ENCODE peak calls at places on chromosomes 4 and X, in four cellular contexts. H, U, V and K are unnamed samples.

GRCh38 chrX:69027181-69028005 is 137.9 kb downstream of the PJA1 start:
- DNase-seq in H (no peak), V (peak), U (no peak), K (peak)

GRCh38 chr4:108181704-108182103 is 13.0 kb upstream of the LEF1 start:
- DNase-seq in H (no peak), V (no peak), U (peak), K (peak)

GRCh38 chr4:6695660-6696581 is 2.2 kb downstream of the S100P start:
- DNase-seq in U (peak), V (no peak), H (no peak), K (no peak)

GRCh38 chr4:168794092-168794707 is 215.9 kb downstream of the CBR4 start:
- DNase-seq in U (no peak), V (no peak), H (no peak), K (no peak)

GRCh38 chrX:65407157-65407626 is 127.4 kb downstream of the LAS1L start:
- DNase-seq in V (no peak), H (no peak), U (no peak), K (no peak)

GRCh38 chrX:31058284-31058683 is 13.6 kb downstream of the FTHL17 start:
- DNase-seq in V (no peak), H (no peak), U (no peak), K (no peak)

GRCh38 chr4:25842229-25842840 is 20.5 kb downstream of the SEL1L3 start:
- DNase-seq in V (no peak), U (peak), H (no peak), K (no peak)

GRCh38 chr4:108922191-108922590 is 159.3 kb upstream of the ETNPPL start:
- DNase-seq in U (no peak), V (no peak), H (no peak), K (no peak)

GRCh38 chr4:141080668-141081067 is 52.6 kb downstream of the RNF150 start:
- DNase-seq in V (no peak), U (no peak), H (no peak), K (no peak)

GRCh38 chrX:77426811-77427210 is 20.4 kb upstream of the FGF16 start:
- DNase-seq in H (no peak), V (no peak), U (no peak), K (no peak)

GRCh38 chrX:79161655-79162054 is 17.2 kb downstream of the GPR174 start:
- DNase-seq in V (no peak), H (no peak), U (peak), K (no peak)

GRCh38 chrX:123822965-123823364 is 36.9 kb upstream of the XIAP start:
- DNase-seq in U (no peak), V (no peak), H (no peak), K (no peak)

GRCh38 chr4:28007693-28008092 is 1147.1 kb downstream of the STIM2 start:
- DNase-seq in H (no peak), U (no peak), V (no peak), K (no peak)

GRCh38 chr4:53484911-53485459 is 106.3 kb downstream of the LNX1 start:
- DNase-seq in U (no peak), H (no peak), V (no peak), K (no peak)

GRCh38 chrX:114959729-114960128 is 57.7 kb downstream of the IL13RA2 start:
- DNase-seq in H (no peak), U (no peak), V (no peak), K (no peak)

GRCh38 chr4:17770845-17771244 is 10.6 kb downstream of the FAM184B start:
- DNase-seq in V (no peak), H (no peak), U (no peak), K (no peak)

GRCh38 chr4:7803371-7803770 is 136.3 kb downstream of the AFAP1 start:
- DNase-seq in V (no peak), H (no peak), U (no peak), K (no peak)

GRCh38 chrX:17377795-17378194 is 2.8 kb downstream of the NHS start:
- DNase-seq in V (no peak), U (no peak), H (no peak), K (no peak)

GRCh38 chr4:5842456-5842855 is 50.4 kb downstream of the CRMP1 start:
- DNase-seq in H (no peak), V (no peak), U (no peak), K (no peak)

GRCh38 chr4:108396900-108397299 is 223.5 kb upstream of the RPL34 start:
- DNase-seq in H (no peak), V (no peak), U (no peak), K (no peak)

GRCh38 chrX:1676866-1677265 is 62.0 kb downstream of the ASMT start:
- DNase-seq in V (no peak), H (no peak), U (no peak), K (no peak)

GRCh38 chr4:168694669-168695068 is 197.8 kb downstream of the PALLD start:
- DNase-seq in H (no peak), V (peak), U (no peak), K (no peak)

GRCh38 chr4:128517739-128518510 is 230.3 kb upstream of the PGRMC2 start:
- DNase-seq in H (no peak), V (no peak), U (no peak), K (peak)

GRCh38 chr4:175066923-175067627 is 148.9 kb downstream of the ADAM29 start:
- DNase-seq in H (no peak), U (no peak), V (no peak), K (no peak)

GRCh38 chr4:5391492-5391891 is 316.9 kb downstream of the EVC2 start:
- DNase-seq in V (no peak), U (no peak), H (no peak), K (no peak)

GRCh38 chrX:132463411-132463810 is 25.4 kb downstream of the MBNL3 start:
- DNase-seq in U (no peak), H (no peak), V (no peak), K (no peak)

GRCh38 chrX:57573754-57574153 is 18.1 kb upstream of the ZXDB start:
- DNase-seq in V (no peak), H (no peak), U (no peak), K (no peak)

GRCh38 chrX:38008658-38009057 is 2.3 kb downstream of the SYTL5 start:
- DNase-seq in V (no peak), H (no peak), U (no peak), K (no peak)

GRCh38 chrX:154002215-154002719 is 17.4 kb downstream of the IRAK1 start:
- DNase-seq in H (no peak), U (no peak), V (no peak), K (no peak)

GRCh38 chr4:147723316-147723715 is 8.6 kb upstream of the ARHGAP10 start:
- DNase-seq in H (no peak), V (no peak), U (no peak), K (no peak)

GRCh38 chr4:145034727-145035211 is 63.2 kb downstream of the ANAPC10 start:
- DNase-seq in U (no peak), H (no peak), V (no peak), K (no peak)

GRCh38 chrX:20254712-20255299 is 11.9 kb downstream of the RPS6KA3 start:
- DNase-seq in U (no peak), V (no peak), H (no peak), K (no peak)

GRCh38 chrX:80335062-80335830 is 85.0 kb upstream of the TENT5D start:
- DNase-seq in V (no peak), U (no peak), H (no peak), K (peak)

GRCh38 chr4:133938061-133938460 is 263.5 kb downstream of the PABPC4L start:
- DNase-seq in U (no peak), H (no peak), V (no peak), K (no peak)

GRCh38 chr4:17236686-17237085 is 275.2 kb downstream of the QDPR start:
- DNase-seq in U (no peak), H (no peak), V (no peak), K (no peak)

GRCh38 chr4:39660045-39660444 is 21.4 kb upstream of the SMIM14 start:
- DNase-seq in V (no peak), U (no peak), H (no peak), K (no peak)

GRCh38 chr4:146210890-146211289 is 3.4 kb upstream of the REELD1 start:
- DNase-seq in V (no peak), H (no peak), U (no peak), K (no peak)

GRCh38 chrX:17355976-17356375 is 19.0 kb upstream of the NHS start:
- DNase-seq in H (no peak), U (no peak), V (no peak), K (no peak)

GRCh38 chr4:74327751-74328150 is 19.5 kb downstream of the EPGN start:
- DNase-seq in U (no peak), V (no peak), H (no peak), K (no peak)
- H3K4me3 ChIP-seq in U (no peak), V (no peak), H (no peak), K (no peak)

GRCh38 chr4:188987011-188987410 is 847.8 kb downstream of the TRIML1 start:
- DNase-seq in U (no peak), V (no peak), H (no peak), K (no peak)

GRCh38 chr4:188986271-188986689 is 847.0 kb downstream of the TRIML1 start:
- DNase-seq in V (no peak), H (no peak), U (no peak), K (no peak)

GRCh38 chr4:188989371-188989770 is 850.1 kb downstream of the TRIML1 start:
- DNase-seq in H (no peak), V (no peak), U (no peak), K (no peak)

GRCh38 chr4:188988131-188988530 is 848.9 kb downstream of the TRIML1 start:
- DNase-seq in V (no peak), H (no peak), U (no peak), K (no peak)

GRCh38 chr4:188984518-188984917 is 845.3 kb downstream of the TRIML1 start:
- DNase-seq in V (no peak), U (no peak), H (no peak), K (no peak)
- H3K27ac ChIP-seq in V (no peak), U (no peak), H (no peak), K (no peak)

DNA sequence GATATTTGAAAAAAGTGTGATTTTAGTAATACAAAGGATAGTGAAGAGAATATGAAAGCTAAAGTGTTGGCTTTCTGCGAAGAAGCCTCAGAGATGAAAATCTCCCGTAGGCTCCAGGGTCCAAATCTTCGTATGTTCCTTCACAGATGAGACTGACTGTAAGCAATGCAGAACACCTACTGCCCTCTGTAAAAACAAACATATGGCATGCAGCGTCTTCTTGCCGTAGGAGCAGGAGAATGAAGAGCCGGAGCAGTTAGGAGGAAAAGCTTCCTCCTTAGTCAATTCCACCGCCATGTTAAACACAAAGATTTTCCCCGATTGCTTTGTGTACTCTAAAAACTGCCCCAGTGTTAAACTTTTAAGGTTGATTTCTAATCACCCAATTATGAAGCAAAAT is 22.5 kb downstream of the RWDD4 start:
- DNase-seq in H (no peak), V (no peak), U (no peak), K (no peak)
- H3K4me3 ChIP-seq in H (peak), V (no peak), U (no peak), K (no peak)

GRCh38 chrX:129718701-129719100 is 20.1 kb upstream of the XPNPEP2 start:
- DNase-seq in V (no peak), U (no peak), H (no peak), K (no peak)
- H3K27ac ChIP-seq in V (no peak), U (no peak), H (no peak), K (no peak)

GRCh38 chr4:2281575-2282343 is 19.9 kb upstream of the MXD4 start:
- DNase-seq in U (peak), V (no peak), H (no peak), K (no peak)
- H3K4me3 ChIP-seq in U (peak), V (no peak), H (no peak), K (no peak)

GRCh38 chr4:74654230-74654681 is 140.1 kb downstream of the BTC start:
- DNase-seq in H (no peak), V (peak), U (no peak), K (no peak)
- H3K27ac ChIP-seq in H (no peak), V (peak), U (no peak), K (no peak)

GRCh38 chr4:74970577-74970976 is 37.7 kb downstream of the PARM1 start:
- DNase-seq in V (no peak), H (no peak), U (no peak), K (no peak)
- H3K4me3 ChIP-seq in V (no peak), H (no peak), U (no peak), K (no peak)

GRCh38 chrX:109709129-109709631 is 23.9 kb downstream of the ACSL4 start:
- DNase-seq in V (no peak), U (no peak), H (no peak), K (no peak)
- H3K27ac ChIP-seq in V (no peak), U (no peak), H (no peak), K (no peak)

GRCh38 chr4:130568746-130569145 is 1472.8 kb downstream of the C4orf33 start:
- DNase-seq in V (no peak), H (no peak), U (no peak), K (no peak)

GRCh38 chr4:130559268-130559667 is 1463.3 kb downstream of the C4orf33 start:
- DNase-seq in H (no peak), V (no peak), U (no peak), K (no peak)

GRCh38 chr4:130563185-130563890 is 1467.4 kb downstream of the C4orf33 start:
- DNase-seq in V (no peak), U (no peak), H (no peak), K (peak)

GRCh38 chr4:130563891-130564418 is 1468.0 kb downstream of the C4orf33 start:
- DNase-seq in H (no peak), V (no peak), U (no peak), K (no peak)
- H3K4me3 ChIP-seq in H (peak), V (no peak), U (no peak), K (no peak)

DNA sequence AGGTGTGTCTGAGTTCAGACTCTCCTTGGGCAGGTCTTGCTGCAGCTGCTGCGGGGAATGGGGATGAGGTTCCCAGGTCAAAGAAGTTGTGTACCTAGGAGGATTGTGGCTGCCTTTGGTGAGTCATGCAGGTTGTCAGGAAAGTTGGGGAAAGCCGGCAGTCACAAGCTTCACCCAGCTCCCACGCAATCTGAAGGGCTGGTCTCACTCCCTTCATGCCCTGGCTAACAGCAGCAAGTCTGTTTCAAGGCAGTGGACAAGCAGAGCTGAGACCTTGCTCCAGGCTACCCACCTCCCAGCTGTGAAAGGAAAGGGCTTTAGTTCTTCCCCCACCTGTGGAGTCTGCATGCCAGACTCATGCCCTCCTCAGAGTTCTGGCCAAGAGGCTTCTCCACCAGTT is 287.2 kb downstream of the DTHD1 start:
- DNase-seq in V (no peak), H (no peak), U (no peak), K (no peak)
- H3K27ac ChIP-seq in V (no peak), H (no peak), U (no peak), K (no peak)